ENCODE peak calls at places on chromosomes 5 and 9, in nine cellular contexts. T is left colon; E is cardiac fibroblast; O is activated T-helper 1 cell treated with Interleukin-2 at 50 U/mL for 16 hours; M is mesenteric fat pad; H is NCI-H460; G is SW480; J is upper lobe of right lung; I is central memory CD8-positive, alpha-beta T cell. S is an unnamed sample.

GRCh38 chr9:127754099-127754760 is 19.1 kb upstream of the TOR2A start:
- DNase-seq in I (no peak), H (no peak), M (no peak), G (no peak), E (no peak), T (no peak), O (no peak), J (no peak), S (peak)

GRCh38 chr9:136671646-136672430 is 9.1 kb downstream of the EGFL7 start:
- DNase-seq in J (no peak), G (no peak), O (no peak), E (no peak), I (no peak), M (no peak), H (peak), T (peak), S (no peak)

GRCh38 chr5:100430268-100430900 is 104.8 kb upstream of the FAM174A start:
- DNase-seq in O (peak), M (no peak), E (peak), G (peak), H (peak), J (no peak), I (no peak), T (peak), S (no peak)

GRCh38 chr9:73270967-73271722 is 119.5 kb downstream of the ANXA1 start:
- DNase-seq in M (no peak), T (no peak), H (peak), I (no peak), O (no peak), J (no peak), E (peak), G (peak), S (peak)

GRCh38 chr9:33329117-33329563 is 38.8 kb downstream of the NFX1 start:
- DNase-seq in M (no peak), E (peak), H (peak), O (no peak), I (no peak), J (no peak), T (peak), G (no peak), S (peak)

GRCh38 chr5:52834320-52834719 is 46.6 kb downstream of the ITGA1 start:
- DNase-seq in J (no peak), I (no peak), H (no peak), T (no peak), M (no peak), G (no peak), E (no peak), O (no peak), S (no peak)

GRCh38 chr5:176578391-176578808 is 29.3 kb downstream of the CDHR2 start:
- DNase-seq in J (peak), I (no peak), E (peak), G (peak), O (peak), M (no peak), H (peak), T (peak), S (peak)

GRCh38 chr5:81202652-81203051 is 30.5 kb upstream of the CKMT2 start:
- DNase-seq in G (no peak), T (no peak), J (no peak), I (no peak), O (no peak), M (no peak), H (no peak), E (peak), S (no peak)

GRCh38 chr5:5141625-5142527 is 1.7 kb downstream of the ADAMTS16 start:
- DNase-seq in O (no peak), G (peak), T (peak), I (no peak), M (no peak), E (peak), H (peak), J (no peak), S (peak)

GRCh38 chr5:145283101-145283500 is 552.0 kb downstream of the PRELID2 start:
- DNase-seq in G (no peak), T (no peak), H (no peak), E (peak), J (no peak), I (no peak), M (no peak), O (no peak), S (no peak)

GRCh38 chr9:84322830-84323229 is 17.7 kb downstream of the SLC28A3 start:
- DNase-seq in T (no peak), H (no peak), I (no peak), O (no peak), G (peak), M (no peak), J (no peak), E (peak), S (peak)

GRCh38 chr9:2859776-2860379 is 16.0 kb upstream of the PUM3 start:
- DNase-seq in E (peak), J (peak), G (peak), O (no peak), I (no peak), H (peak), M (no peak), T (peak), S (peak)

GRCh38 chr5:136195971-136196577 is 3.1 kb upstream of the SMIM32 start:
- DNase-seq in G (peak), O (no peak), I (no peak), E (no peak), H (no peak), T (no peak), J (no peak), M (no peak), S (no peak)